ENCODE peak calls at places on chromosomes 7 and 10, in nine cellular contexts. E is pancreas, K is adrenal gland, M is stomach, Z is right lobe of liver, A is upper lobe of right lung, V is hepatocyte, L is mammary epithelial cell, U is cardiac muscle cell. S is an unnamed sample.

GRCh38 chr7:155700847-155701246 is 56.4 kb downstream of the RBM33 start:
- DNase-seq in E (no peak), K (no peak), M (no peak), Z (no peak), A (no peak), V (no peak), L (no peak), U (no peak), S (no peak)

GRCh38 chr7:64888561-64888900 is 14.5 kb upstream of the ZNF273 start:
- DNase-seq in E (no peak), K (no peak), M (peak; percentile 26), Z (no peak), A (no peak), V (no peak), L (no peak), U (no peak), S (no peak)

GRCh38 chr7:99624487-99624886 is 7.7 kb downstream of the ZSCAN25 start:
- DNase-seq in E (no peak), K (peak; percentile 47), M (no peak), Z (no peak), A (no peak), V (no peak), L (no peak), U (no peak), S (no peak)

GRCh38 chr7:136594739-136595144 is 273.7 kb upstream of the CHRM2 start:
- DNase-seq in E (no peak), K (no peak), M (no peak), Z (no peak), A (no peak), V (peak; percentile 5), L (no peak), U (no peak), S (no peak)

GRCh38 chr7:23184709-23185354 is 3.0 kb downstream of the NUP42 start:
- DNase-seq in E (no peak), K (peak; percentile 72), M (no peak), Z (no peak), A (no peak), V (peak; percentile 56), L (peak; percentile 52), U (peak; percentile 67), S (peak; percentile 53)

GRCh38 chr7:43721193-43721806 is 8.0 kb downstream of the COA1 start:
- DNase-seq in E (no peak), K (no peak), M (no peak), Z (no peak), A (no peak), V (peak; percentile 66), L (no peak), U (peak; percentile 70), S (no peak)

GRCh38 chr7:140605337-140605736 is 35.3 kb downstream of the DENND2A start:
- DNase-seq in E (no peak), K (no peak), M (no peak), Z (no peak), A (peak; percentile 0), V (no peak), L (no peak), U (no peak), S (no peak)

GRCh38 chr10:44397476-44398225 is 12.8 kb upstream of the CXCL12 start:
- DNase-seq in E (no peak), K (peak; percentile 24), M (no peak), Z (no peak), A (peak; percentile 41), V (no peak), L (no peak), U (no peak), S (peak; percentile 11)

GRCh38 chr7:51220226-51220625 is 96.4 kb downstream of the COBL start:
- DNase-seq in E (no peak), K (no peak), M (no peak), Z (no peak), A (no peak), V (no peak), L (no peak), U (no peak), S (no peak)

GRCh38 chr10:107728807-107729206 is 564.3 kb upstream of the SORCS1 start:
- DNase-seq in E (no peak), K (no peak), M (no peak), Z (no peak), A (no peak), V (no peak), L (peak; percentile 73), U (no peak), S (no peak)

GRCh38 chr10:24114561-24114960 is 94.4 kb upstream of the KIAA1217 start:
- DNase-seq in E (no peak), K (no peak), M (no peak), Z (no peak), A (no peak), V (no peak), L (no peak), U (peak; percentile 1), S (no peak)

GRCh38 chr7:23220690-23221305 is 25.8 kb upstream of the GPNMB start:
- DNase-seq in E (no peak), K (no peak), M (no peak), Z (no peak), A (no peak), V (no peak), L (no peak), U (peak; percentile 20), S (no peak)

GRCh38 chr7:31788445-31788844 is 101.4 kb downstream of the PPP1R17 start:
- DNase-seq in E (no peak), K (no peak), M (no peak), Z (no peak), A (no peak), V (no peak), L (peak; percentile 3), U (no peak), S (no peak)

GRCh38 chr7:124937076-124937475 is 7.5 kb upstream of the POT1 start:
- DNase-seq in E (no peak), K (no peak), M (no peak), Z (no peak), A (no peak), V (no peak), L (no peak), U (no peak), S (no peak)

GRCh38 chr10:101529720-101530553 is 58.1 kb downstream of the POLL start:
- DNase-seq in E (no peak), K (no peak), M (no peak), Z (no peak), A (no peak), V (peak; percentile 10), L (no peak), U (no peak), S (no peak)

GRCh38 chr10:9986786-9987185 is 1030.9 kb upstream of the CELF2 start:
- DNase-seq in E (no peak), K (no peak), M (no peak), Z (no peak), A (no peak), V (no peak), L (no peak), U (no peak), S (no peak)

GRCh38 chr10:80167471-80167870 is 34.9 kb downstream of the PLAC9 start:
- DNase-seq in E (no peak), K (no peak), M (no peak), Z (no peak), A (peak; percentile 44), V (no peak), L (no peak), U (no peak), S (no peak)

GRCh38 chr10:118020365-118020764 is 26.4 kb downstream of the RAB11FIP2 start:
- DNase-seq in E (no peak), K (no peak), M (no peak), Z (no peak), A (no peak), V (no peak), L (no peak), U (no peak), S (no peak)

GRCh38 chr7:24477807-24478655 is 95.2 kb upstream of the PALS2 start:
- DNase-seq in E (no peak), K (no peak), M (no peak), Z (no peak), A (no peak), V (peak; percentile 66), L (peak; percentile 3), U (peak; percentile 75), S (no peak)

GRCh38 chr7:140667476-140667875 is 5.3 kb upstream of the ADCK2 start:
- DNase-seq in E (no peak), K (no peak), M (peak; percentile 67), Z (no peak), A (no peak), V (no peak), L (no peak), U (no peak), S (no peak)

GRCh38 chr10:67772894-67773511 is 65.0 kb downstream of the DNAJC12 start:
- DNase-seq in E (no peak), K (no peak), M (no peak), Z (no peak), A (no peak), V (no peak), L (no peak), U (no peak), S (no peak)

GRCh38 chr7:30463400-30464145 is 15.0 kb downstream of the NOD1 start:
- DNase-seq in E (no peak), K (no peak), M (no peak), Z (no peak), A (no peak), V (no peak), L (no peak), U (peak; percentile 64), S (no peak)
- H3K4me1 ChIP-seq in E (no peaks in the 10 kb centered on the region), K (peaks cover 70% of the 10 kb centered on the region), M (peaks cover 96% of the 10 kb centered on the region), Z (peaks cover 14% of the 10 kb centered on the region), A (peaks cover 70% of the 10 kb centered on the region), V (peaks cover 16% of the 10 kb centered on the region), L (peaks cover 3% of the 10 kb centered on the region), U (peaks cover 31% of the 10 kb centered on the region), S (peaks cover 5% of the 10 kb centered on the region)

DNA sequence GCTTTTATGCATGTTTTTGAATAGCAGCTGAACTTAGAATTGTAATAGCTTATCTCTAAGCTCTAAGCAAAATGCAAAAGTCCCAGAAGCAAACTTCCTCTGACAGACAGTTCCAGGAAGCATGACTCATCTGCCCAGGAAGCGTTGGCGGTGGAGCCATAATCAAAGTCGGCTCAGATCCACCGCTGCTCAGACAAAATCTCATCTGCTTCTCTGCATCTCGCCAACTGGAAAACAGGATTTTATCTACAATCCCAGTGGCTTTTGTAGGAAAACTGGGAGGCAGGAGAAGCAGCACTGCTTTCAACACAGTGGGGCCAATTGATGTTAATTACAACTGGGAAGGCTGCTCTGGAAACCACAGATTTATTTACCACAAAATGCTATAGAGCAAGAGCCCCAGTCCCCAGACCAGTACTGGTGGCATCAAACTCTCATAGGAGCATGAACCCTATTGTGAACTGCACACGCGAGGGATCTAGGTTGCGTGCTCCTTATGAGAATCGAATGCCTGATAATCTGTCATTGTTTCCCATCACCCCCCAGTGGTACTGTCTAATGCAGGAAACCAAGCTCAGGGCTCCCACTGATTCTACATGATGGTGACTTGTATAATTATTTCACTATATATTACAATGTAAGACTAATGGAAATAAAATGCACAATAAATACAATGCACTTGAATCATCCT is 99.9 kb downstream of the CUBN start:
- DNase-seq in E (no peak), K (peak; percentile 87), M (peak; percentile 38), Z (no peak), A (peak; percentile 74), V (peak; percentile 70), L (peak; percentile 65), U (peak; percentile 92), S (peak; percentile 65)
- H3K4me3 ChIP-seq in E (no peak overlapping the region), K (no peak overlapping the region), M (no peak overlapping the region), Z (no peak overlapping the region), A (peak overlapping the region; percentile 14), V (no peak overlapping the region), L (no peak overlapping the region), U (no peak overlapping the region), S (no peak overlapping the region)

GRCh38 chr10:3906511-3907111 is 121.6 kb upstream of the KLF6 start:
- DNase-seq in E (no peak), K (no peak), M (no peak), Z (no peak), A (no peak), V (peak; percentile 51), L (no peak), U (no peak), S (no peak)
- TF ChIP-seq CTCF in E (no peak), K (no peak), M (no peak), Z (no peak), A (no peak), V (no peak), L (no peak), U (no peak), S (no peak)

GRCh38 chr10:122375761-122376160 is 1.3 kb downstream of the PLEKHA1 start:
- DNase-seq in E (no peak), K (no peak), M (no peak), Z (no peak), A (no peak), V (no peak), L (no peak), U (no peak), S (no peak)
- H3K4me1 ChIP-seq in E (peaks cover 20% of the 10 kb centered on the region), K (peaks cover 24% of the 10 kb centered on the region), M (peaks cover 44% of the 10 kb centered on the region), Z (peaks cover 26% of the 10 kb centered on the region), A (peaks cover 6% of the 10 kb centered on the region), V (peaks cover 15% of the 10 kb centered on the region), L (peaks cover 16% of the 10 kb centered on the region), U (peaks cover 17% of the 10 kb centered on the region), S (no peaks in the 10 kb centered on the region)

S was measured in uterus.